ENCODE peak calls at places on chromosomes 2 and 18, in seven cellular contexts. H, P, Y, N, G, Q and U are unnamed samples.

GRCh38 chr18:76347341-76347740 is 147.7 kb downstream of the ZNF516 start:
- DNase-seq in Q (no peak), N (no peak), G (no peak), H (no peak), P (no peak), Y (no peak), U (no peak)

GRCh38 chr2:25333981-25334380 is 7.7 kb downstream of the DNMT3A start:
- DNase-seq in Q (no peak), Y (no peak), G (no peak), N (no peak), H (no peak), P (no peak), U (no peak)

GRCh38 chr2:108325756-108326155 is 37.1 kb downstream of the SULT1C2 start:
- DNase-seq in G (no peak), Q (no peak), Y (peak), N (no peak), P (no peak), H (no peak), U (no peak)

GRCh38 chr2:88545118-88545517 is 82.1 kb downstream of the EIF2AK3 start:
- DNase-seq in N (no peak), G (no peak), Y (peak), P (peak), H (peak), Q (peak), U (no peak)

GRCh38 chr2:36356199-36356989 is 816 bp downstream of the CRIM1 start:
- DNase-seq in N (no peak), P (no peak), H (peak), G (no peak), Q (no peak), Y (peak), U (no peak)

GRCh38 chr2:26243643-26244478 is 571 bp downstream of the HADHA start:
- DNase-seq in Y (peak), G (no peak), Q (peak), H (peak), N (peak), P (peak), U (no peak)

GRCh38 chr18:54947115-54947514 is 12.1 kb downstream of the CCDC68 start:
- DNase-seq in N (no peak), Q (peak), Y (no peak), G (no peak), P (no peak), H (peak), U (no peak)

GRCh38 chr2:48195168-48195567 is 288.9 kb upstream of the FBXO11 start:
- DNase-seq in G (no peak), H (peak), Q (no peak), P (no peak), Y (no peak), N (no peak), U (no peak)

GRCh38 chr18:46815661-46816060 is 58.8 kb upstream of the ST8SIA5 start:
- DNase-seq in Y (no peak), P (no peak), Q (no peak), H (no peak), N (no peak), G (no peak), U (no peak)

GRCh38 chr18:75429975-75430374 is 2.5 kb upstream of the SMIM21 start:
- DNase-seq in Y (peak), Q (no peak), N (no peak), G (no peak), P (no peak), H (no peak), U (no peak)

GRCh38 chr2:12728221-12728777 is 11.6 kb downstream of the TRIB2 start:
- DNase-seq in Y (no peak), N (no peak), H (no peak), G (peak), P (no peak), Q (no peak), U (no peak)

GRCh38 chr2:186718895-186719294 is 25.0 kb downstream of the FAM171B start:
- DNase-seq in G (no peak), P (no peak), H (no peak), Q (no peak), N (no peak), Y (no peak), U (no peak)

GRCh38 chr18:61448316-61448715 is 115.1 kb downstream of the CDH20 start:
- DNase-seq in Q (no peak), N (no peak), Y (no peak), P (no peak), H (no peak), G (no peak), U (no peak)

GRCh38 chr18:75261430-75262223 is 51.0 kb downstream of the TSHZ1 start:
- DNase-seq in G (no peak), P (no peak), H (no peak), Q (no peak), Y (no peak), N (no peak), U (no peak)

GRCh38 chr2:189149981-189150380 is 29.6 kb downstream of the COL5A2 start:
- DNase-seq in G (no peak), P (peak), Q (peak), Y (peak), N (no peak), H (no peak), U (peak)

GRCh38 chr2:31008571-31009114 is 129.6 kb downstream of the GALNT14 start:
- DNase-seq in Q (no peak), G (no peak), Y (no peak), N (no peak), P (no peak), H (no peak), U (no peak)